ENCODE peak calls at places on chromosome 12, in four cellular contexts. One of them, this sample, is unnamed.
A peak's percentile ranks its signal among the peaks of the same experiment; 100 is the strongest.

GRCh38 chr12:47281667-47282171 is 202.0 kb upstream of the AMIGO2 start:
- DNase-seq in A549: no peak
- DNase-seq in IMR-90: peak; percentile 24
- DNase-seq in pancreas: no peak
- DNase-seq in this sample: no peak

GRCh38 chr12:95608252-95609033 is 57.2 kb upstream of the USP44 start:
- DNase-seq in A549: peak; percentile 46
- DNase-seq in IMR-90: peak; percentile 76
- DNase-seq in pancreas: peak; percentile 76
- DNase-seq in this sample: peak; percentile 84

GRCh38 chr12:95557625-95558024 is 6.3 kb upstream of the USP44 start:
- DNase-seq in A549: no peak
- DNase-seq in IMR-90: no peak
- DNase-seq in pancreas: no peak
- DNase-seq in this sample: no peak

GRCh38 chr12:93638954-93639353 is 38.2 kb upstream of the CRADD start:
- DNase-seq in A549: no peak
- DNase-seq in IMR-90: no peak
- DNase-seq in pancreas: no peak
- DNase-seq in this sample: no peak

GRCh38 chr12:58416211-58416610 is 474.8 kb downstream of the ATP23 start:
- DNase-seq in A549: no peak
- DNase-seq in IMR-90: peak; percentile 88
- DNase-seq in pancreas: no peak
- DNase-seq in this sample: peak; percentile 85

GRCh38 chr12:85923767-85924331 is 49.8 kb downstream of the NTS start:
- DNase-seq in A549: no peak
- DNase-seq in IMR-90: peak; percentile 49
- DNase-seq in pancreas: no peak
- DNase-seq in this sample: peak; percentile 7

GRCh38 chr12:11162494-11162893 is 8.5 kb upstream of the SMIM10L1 start:
- DNase-seq in A549: no peak
- DNase-seq in IMR-90: no peak
- DNase-seq in pancreas: no peak
- DNase-seq in this sample: no peak

GRCh38 chr12:12608557-12608957 is 3.1 kb upstream of the CREBL2 start:
- DNase-seq in A549: peak; percentile 28
- DNase-seq in IMR-90: peak; percentile 17
- DNase-seq in pancreas: no peak
- DNase-seq in this sample: no peak

GRCh38 chr12:107917912-107918800 is 143.7 kb downstream of the ASCL4 start:
- DNase-seq in A549: peak; percentile 54
- DNase-seq in IMR-90: peak; percentile 5
- DNase-seq in pancreas: no peak
- DNase-seq in this sample: no peak

GRCh38 chr12:92462049-92462448 is 240.7 kb upstream of the PLEKHG7 start:
- DNase-seq in A549: no peak
- DNase-seq in IMR-90: no peak
- DNase-seq in pancreas: no peak
- DNase-seq in this sample: peak; percentile 31

GRCh38 chr12:71312767-71313375 is 126.7 kb upstream of the LGR5 start:
- DNase-seq in A549: no peak
- DNase-seq in IMR-90: no peak
- DNase-seq in pancreas: no peak
- DNase-seq in this sample: no peak

GRCh38 chr12:113068312-113068935 is 11.9 kb downstream of the DTX1 start:
- DNase-seq in A549: no peak
- DNase-seq in IMR-90: no peak
- DNase-seq in pancreas: no peak
- DNase-seq in this sample: no peak

GRCh38 chr12:20194171-20194570 is 174.2 kb upstream of the PDE3A start:
- DNase-seq in A549: no peak
- DNase-seq in IMR-90: peak; percentile 17
- DNase-seq in pancreas: no peak
- DNase-seq in this sample: peak; percentile 23

GRCh38 chr12:93653079-93653478 is 24.1 kb upstream of the CRADD start:
- DNase-seq in A549: no peak
- DNase-seq in IMR-90: no peak
- DNase-seq in pancreas: no peak
- DNase-seq in this sample: no peak